ENCODE peak calls at places on chromosomes 1 and 21, in six cellular contexts. H is CD8-positive, alpha-beta T cell; V is right cardiac atrium; W is spleen; F is endothelial cell of umbilical vein; B is lower lobe of right lung. Q is an unnamed sample.

GRCh38 chr1:166167395-166167922 is 658 bp upstream of the FAM78B start:
- DNase-seq in F (peak), B (no peak), W (no peak), H (no peak), V (no peak), Q (no peak)

GRCh38 chr1:27689423-27690173 is 17.6 kb upstream of the IFI6 start:
- DNase-seq in H (no peak), F (no peak), W (no peak), B (no peak), V (no peak), Q (peak)

GRCh38 chr1:6614019-6614952 is 755 bp downstream of the PHF13 start:
- DNase-seq in B (peak), W (peak), V (peak), F (peak), H (peak), Q (no peak)

GRCh38 chr1:209829716-209830115 is 1.9 kb downstream of the UTP25 start:
- DNase-seq in V (no peak), F (no peak), H (no peak), B (no peak), W (no peak), Q (no peak)

GRCh38 chr1:27102707-27103468 is 52.0 kb downstream of the SLC9A1 start:
- DNase-seq in B (peak), F (peak), H (peak), V (peak), W (peak), Q (peak)

GRCh38 chr1:229582011-229582694 is 23.6 kb upstream of the ABCB10 start:
- DNase-seq in H (no peak), W (peak), V (peak), F (peak), B (peak), Q (no peak)

GRCh38 chr1:98839840-98840239 is 164.8 kb downstream of the PLPPR5 start:
- DNase-seq in W (no peak), F (no peak), B (no peak), V (no peak), H (no peak), Q (no peak)

GRCh38 chr1:244876228-244876910 is 12.0 kb upstream of the HNRNPU start:
- DNase-seq in V (no peak), B (no peak), H (no peak), F (no peak), W (no peak), Q (no peak)

GRCh38 chr1:245484176-245484575 is 329.4 kb downstream of the KIF26B start:
- DNase-seq in W (no peak), V (no peak), H (no peak), B (no peak), F (no peak), Q (no peak)

GRCh38 chr1:109229531-109230127 is 15.9 kb downstream of the SARS1 start:
- DNase-seq in F (no peak), W (no peak), V (no peak), B (no peak), H (no peak), Q (no peak)

GRCh38 chr1:232047473-232047872 is 420.9 kb downstream of the DISC1 start:
- DNase-seq in B (no peak), F (no peak), W (no peak), H (no peak), V (no peak), Q (no peak)

GRCh38 chr21:39054066-39054465 is 129.2 kb downstream of the PSMG1 start:
- DNase-seq in B (no peak), W (no peak), V (no peak), H (no peak), F (no peak), Q (no peak)

GRCh38 chr1:208107817-208108608 is 136.2 kb downstream of the PLXNA2 start:
- DNase-seq in B (no peak), H (no peak), W (no peak), V (peak), F (peak), Q (peak)

GRCh38 chr21:43902441-43902840 is 37.4 kb downstream of the AGPAT3 start:
- DNase-seq in H (no peak), F (peak), W (no peak), B (peak), V (peak), Q (no peak)

GRCh38 chr21:45642122-45642813 is 1.3 kb upstream of the PCBP3 start:
- DNase-seq in F (no peak), V (no peak), B (no peak), W (peak), H (no peak), Q (no peak)

DNA sequence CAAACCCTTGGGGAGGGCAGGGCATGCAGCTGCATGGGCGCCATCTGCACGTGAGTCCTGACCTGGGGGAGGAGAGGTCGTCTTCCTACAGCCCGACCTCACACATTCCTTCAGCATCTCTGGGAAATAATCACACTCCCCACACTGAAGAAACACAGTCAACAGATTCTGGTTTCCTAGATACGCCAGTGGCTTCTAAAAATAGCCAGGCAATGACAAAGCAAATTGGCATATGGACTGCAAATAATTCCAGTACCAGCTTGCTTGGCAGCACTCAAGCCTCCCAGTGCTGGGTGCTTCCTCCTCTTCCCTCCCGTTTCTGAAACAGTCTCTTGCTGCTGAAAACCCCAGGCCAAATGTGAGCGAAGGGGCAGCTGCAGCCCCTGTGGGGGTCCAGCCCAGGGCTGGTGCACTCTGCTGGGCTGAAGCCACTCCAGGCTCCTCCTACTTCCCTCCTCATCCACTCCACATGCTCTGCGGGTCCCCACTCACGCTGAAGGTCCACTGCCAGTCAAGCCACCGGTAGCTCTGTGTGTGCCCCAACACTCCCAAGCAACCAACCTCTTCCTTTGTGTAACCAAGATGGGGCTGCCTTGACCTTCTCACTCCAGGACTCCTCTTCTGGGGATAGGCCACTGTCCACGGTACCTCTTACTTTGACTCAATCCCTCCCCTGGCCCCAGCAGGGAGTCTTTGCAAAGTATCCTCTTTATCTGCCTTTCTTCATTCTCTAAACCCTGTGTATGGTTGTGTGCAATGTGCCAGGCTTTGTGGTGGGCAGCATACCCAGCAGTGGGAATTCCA is 69.0 kb downstream of the KCND3 start:
- DNase-seq in V (no peak), F (no peak), B (no peak), W (no peak), H (no peak), Q (peak)
- H3K27ac ChIP-seq in V (peak), F (no peak), B (no peak), W (no peak), H (no peak), Q (no peak)

GRCh38 chr1:76759171-76759860 is 108.0 kb upstream of the ST6GALNAC5 start:
- DNase-seq in V (no peak), B (no peak), F (no peak), W (no peak), H (no peak), Q (no peak)

GRCh38 chr1:76763678-76764077 is 103.6 kb upstream of the ST6GALNAC5 start:
- DNase-seq in W (no peak), B (no peak), F (no peak), H (no peak), V (no peak), Q (no peak)

GRCh38 chr1:76766381-76766780 is 100.9 kb upstream of the ST6GALNAC5 start:
- DNase-seq in H (no peak), V (no peak), B (no peak), W (no peak), F (no peak), Q (no peak)

GRCh38 chr1:76759950-76760349 is 107.3 kb upstream of the ST6GALNAC5 start:
- DNase-seq in B (peak), H (no peak), F (no peak), V (peak), W (no peak), Q (peak)

DNA sequence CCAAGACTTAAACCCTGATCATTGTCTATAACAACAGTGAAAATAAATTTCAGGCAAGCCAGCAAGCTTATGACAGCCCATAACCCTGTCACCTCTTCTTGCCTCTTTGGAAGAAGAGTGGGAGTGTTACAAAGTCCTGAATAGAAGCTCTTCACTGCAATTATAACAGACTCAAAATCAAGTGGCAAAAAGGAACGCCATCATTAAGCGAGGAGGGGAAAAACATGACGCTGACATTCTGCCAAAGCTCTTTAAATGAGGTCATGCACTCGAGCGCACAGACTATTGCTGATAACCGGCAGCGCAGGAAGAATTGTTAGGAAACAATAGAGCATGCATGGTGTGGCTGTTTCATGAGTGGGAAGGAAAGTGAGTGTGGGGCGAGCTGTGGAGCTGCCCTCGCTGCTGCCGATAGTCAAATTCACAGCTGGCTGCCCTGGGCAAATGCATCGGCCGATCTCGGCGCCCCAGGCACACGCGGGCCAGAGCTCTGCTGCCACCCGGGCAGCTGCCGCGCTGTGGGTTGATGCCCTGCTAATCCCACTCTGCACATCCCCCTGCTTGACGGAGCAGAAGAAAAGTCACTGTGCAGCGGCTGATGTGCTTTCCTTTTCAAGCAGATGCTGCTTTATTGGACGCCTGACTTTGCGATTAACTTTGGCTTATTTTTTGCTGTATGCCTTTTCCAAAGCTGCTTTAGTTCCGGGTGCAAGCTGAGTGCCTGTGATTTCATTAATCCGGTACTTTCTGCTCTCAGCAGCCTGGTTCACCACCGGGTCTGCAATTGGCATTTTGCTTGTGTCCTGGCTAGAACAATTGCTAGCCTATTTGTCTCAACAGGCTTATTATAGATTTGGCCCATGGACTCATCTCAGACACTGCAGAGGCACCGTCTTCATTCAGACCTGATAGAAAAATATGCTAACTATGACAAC is 102.4 kb upstream of the ST6GALNAC5 start:
- DNase-seq in H (no peak), W (no peak), B (peak), V (no peak), F (peak), Q (no peak)
- H3K4me3 ChIP-seq in H (no peak), W (no peak), B (peak), V (peak), F (no peak), Q (peak)

GRCh38 chr1:214259353-214259982 is 21.5 kb upstream of the SMYD2 start:
- DNase-seq in V (no peak), W (no peak), B (no peak), F (peak), H (no peak), Q (peak)

GRCh38 chr1:214261206-214262123 is 19.5 kb upstream of the SMYD2 start:
- DNase-seq in F (peak), H (peak), W (peak), V (peak), B (peak), Q (peak)

GRCh38 chr1:214255509-214255908 is 25.4 kb upstream of the SMYD2 start:
- DNase-seq in W (no peak), V (no peak), B (no peak), F (no peak), H (no peak), Q (no peak)

GRCh38 chr1:214264196-214264595 is 16.8 kb upstream of the SMYD2 start:
- DNase-seq in F (no peak), W (no peak), H (no peak), V (no peak), B (no peak), Q (no peak)

DNA sequence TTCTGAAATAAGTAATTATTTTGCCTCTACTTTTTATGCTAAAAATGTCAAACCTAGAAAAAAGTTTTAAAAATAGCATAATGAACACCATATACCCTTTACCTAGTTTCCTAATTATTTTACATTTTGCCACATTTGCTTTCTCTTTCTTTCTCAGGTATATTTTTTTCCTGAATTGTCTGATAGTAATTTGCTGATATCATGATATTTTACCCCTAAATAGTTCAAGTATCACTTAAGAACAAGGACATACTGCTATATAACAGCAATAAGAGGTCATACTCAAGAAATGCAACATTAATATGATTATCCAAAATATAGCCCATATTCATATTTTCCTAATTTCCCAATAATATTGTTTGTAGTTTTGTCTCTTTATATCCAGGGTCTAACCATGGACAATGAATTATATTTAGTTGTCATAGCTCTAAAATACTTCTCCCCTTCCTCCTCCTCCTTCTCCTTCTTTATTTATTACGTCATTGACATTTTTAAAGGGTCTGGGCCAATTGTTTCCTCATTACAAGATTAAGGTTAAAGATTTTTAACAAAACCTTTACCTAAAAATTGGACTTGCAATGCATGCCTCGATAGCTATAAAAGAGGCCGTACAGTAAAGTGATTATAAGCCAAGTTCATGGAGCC is 20.3 kb upstream of the SMYD2 start:
- DNase-seq in W (no peak), B (no peak), F (no peak), H (no peak), V (no peak), Q (no peak)
- H3K27ac ChIP-seq in W (no peak), B (no peak), F (no peak), H (no peak), V (no peak), Q (no peak)

GRCh38 chr21:25956993-25957714 is 213.4 kb downstream of the APP start:
- DNase-seq in W (no peak), B (no peak), V (no peak), F (peak), H (no peak), Q (peak)
- H3K4me3 ChIP-seq in W (no peak), B (no peak), V (no peak), F (no peak), H (no peak), Q (no peak)

GRCh38 chr1:25550683-25551310 is 7.4 kb downstream of the LDLRAP1 start:
- DNase-seq in H (no peak), V (peak), W (no peak), B (peak), F (peak), Q (no peak)

GRCh38 chr1:25546193-25546592 is 2.8 kb downstream of the LDLRAP1 start:
- DNase-seq in F (no peak), B (no peak), V (no peak), W (no peak), H (no peak), Q (no peak)

GRCh38 chr1:25550155-25550506 is 6.7 kb downstream of the LDLRAP1 start:
- DNase-seq in W (no peak), V (no peak), B (no peak), H (no peak), F (peak), Q (peak)

GRCh38 chr1:25549273-25550154 is 6.1 kb downstream of the LDLRAP1 start:
- DNase-seq in B (peak), F (peak), V (peak), W (peak), H (peak), Q (peak)

GRCh38 chr1:25548601-25549000 is 5.2 kb downstream of the LDLRAP1 start:
- DNase-seq in B (peak), V (no peak), H (no peak), F (no peak), W (no peak), Q (no peak)
- H3K27ac ChIP-seq in B (peak), V (no peak), H (peak), F (no peak), W (peak), Q (no peak)